ENCODE peak calls at places on chromosomes 2 and 18, in four cellular contexts. K is MM.1S, Q is A549, B is epithelial cell of esophagus. E is an unnamed sample.
A peak's percentile ranks its signal among the peaks of the same experiment; 100 is the strongest.

GRCh38 chr2:119549236-119549635 is 5.0 kb downstream of the CFAP221 start:
- DNase-seq in B (peak; percentile 55), K (no peak), Q (no peak), E (peak; percentile 11)

GRCh38 chr2:119253114-119253702 is 29.6 kb downstream of the STEAP3 start:
- DNase-seq in Q (no peak), K (no peak), B (peak; percentile 67), E (peak; percentile 75)

GRCh38 chr2:25062461-25062860 is 20.6 kb downstream of the EFR3B start:
- DNase-seq in K (no peak), B (no peak), Q (no peak), E (no peak)

GRCh38 chr2:65545818-65546217 is 113.4 kb upstream of the SPRED2 start:
- DNase-seq in Q (no peak), B (peak; percentile 60), K (no peak), E (peak; percentile 48)

GRCh38 chr2:172429351-172429968 is 2.1 kb downstream of the ITGA6 start:
- DNase-seq in B (peak; percentile 54), K (no peak), Q (no peak), E (peak; percentile 22)

GRCh38 chr2:239369631-239370161 is 31.1 kb downstream of the HDAC4 start:
- DNase-seq in K (no peak), B (peak; percentile 5), Q (no peak), E (peak; percentile 28)

GRCh38 chr18:78074400-78075020 is 824.9 kb downstream of the GALR1 start:
- DNase-seq in K (no peak), B (no peak), Q (no peak), E (no peak)

GRCh38 chr2:116490511-116491145 is 1323.9 kb upstream of the DDX18 start:
- DNase-seq in B (no peak), K (no peak), Q (no peak), E (no peak)

GRCh38 chr2:37379881-37380296 is 35.5 kb downstream of the QPCT start:
- DNase-seq in K (no peak), B (no peak), Q (no peak), E (no peak)

GRCh38 chr18:78913395-78913794 is 66.2 kb upstream of the SALL3 start:
- DNase-seq in B (no peak), Q (no peak), K (no peak), E (no peak)

GRCh38 chr18:55355220-55355619 is 232.8 kb downstream of the TCF4 start:
- DNase-seq in B (no peak), Q (no peak), K (no peak), E (no peak)

GRCh38 chr2:46171441-46171953 is 125.7 kb upstream of the EPAS1 start:
- DNase-seq in K (no peak), B (peak; percentile 91), Q (peak; percentile 59), E (peak; percentile 94)

GRCh38 chr2:9102861-9103662 is 99.6 kb upstream of the MBOAT2 start:
- DNase-seq in K (no peak), Q (no peak), B (peak; percentile 76), E (peak; percentile 75)

GRCh38 chr2:144643537-144644336 is 123.8 kb upstream of the ZEB2 start:
- DNase-seq in K (no peak), B (no peak), Q (no peak), E (no peak)

GRCh38 chr18:37484893-37485834 is 80.4 kb downstream of the CELF4 start:
- DNase-seq in K (no peak), Q (peak; percentile 47), B (peak; percentile 42), E (no peak)

GRCh38 chr2:7450188-7451156 is 533.3 kb downstream of the RNF144A start:
- DNase-seq in K (no peak), B (no peak), Q (no peak), E (no peak)

GRCh38 chr2:236584521-236585384 is 15.1 kb downstream of the ACKR3 start:
- DNase-seq in B (no peak), Q (no peak), K (no peak), E (no peak)

GRCh38 chr2:153873062-153874048 is 1.6 kb downstream of the GALNT13 start:
- DNase-seq in Q (peak; percentile 56), B (no peak), K (no peak), E (peak; percentile 5)

GRCh38 chr2:109454764-109455394 is 158.9 kb downstream of the SEPTIN10 start:
- DNase-seq in B (no peak), Q (no peak), K (no peak), E (no peak)

GRCh38 chr2:229169751-229170150 is 101.3 kb downstream of the PID1 start:
- DNase-seq in K (no peak), Q (no peak), B (no peak), E (peak; percentile 71)

GRCh38 chr2:229173810-229174359 is 97.2 kb downstream of the PID1 start:
- DNase-seq in B (no peak), K (no peak), Q (no peak), E (no peak)

GRCh38 chr2:229174794-229175529 is 96.1 kb downstream of the PID1 start:
- DNase-seq in K (no peak), B (peak; percentile 45), Q (no peak), E (peak; percentile 65)

GRCh38 chr2:229170907-229171306 is 100.2 kb downstream of the PID1 start:
- DNase-seq in Q (no peak), K (no peak), B (no peak), E (peak; percentile 63)

GRCh38 chr2:229170171-229170570 is 100.9 kb downstream of the PID1 start:
- DNase-seq in B (no peak), Q (no peak), K (no peak), E (peak; percentile 54)
- H3K4me3 ChIP-seq in B (no peak overlapping the region), Q (no peak overlapping the region), K (no peak overlapping the region), E (no peak overlapping the region)

GRCh38 chr2:181176540-181176939 is 196.1 kb downstream of the UBE2E3 start:
- DNase-seq in B (no peak), Q (no peak), K (no peak), E (peak; percentile 35)

GRCh38 chr2:181178130-181178529 is 197.7 kb downstream of the UBE2E3 start:
- DNase-seq in B (no peak), Q (no peak), K (no peak), E (no peak)

GRCh38 chr2:181174880-181175590 is 194.6 kb downstream of the UBE2E3 start:
- DNase-seq in B (peak; percentile 43), Q (no peak), K (no peak), E (peak; percentile 89)

GRCh38 chr2:181177376-181177775 is 197.0 kb downstream of the UBE2E3 start:
- DNase-seq in B (no peak), K (no peak), Q (no peak), E (peak; percentile 37)

GRCh38 chr2:181178823-181179412 is 198.5 kb downstream of the UBE2E3 start:
- DNase-seq in Q (peak; percentile 13), K (no peak), B (no peak), E (no peak)
- TF ChIP-seq CTCF in Q (no peak), K (peak; percentile 37), B (peak; percentile 34), E (peak; percentile 42)

GRCh38 chr18:11821208-11821607 is 30.0 kb upstream of the CHMP1B start:
- DNase-seq in B (no peak), Q (no peak), K (no peak), E (no peak)

GRCh38 chr18:11819938-11820337 is 31.3 kb upstream of the CHMP1B start:
- DNase-seq in Q (no peak), B (no peak), K (no peak), E (no peak)

GRCh38 chr18:11820697-11821096 is 30.5 kb upstream of the CHMP1B start:
- DNase-seq in Q (no peak), B (no peak), K (no peak), E (no peak)

GRCh38 chr18:11817229-11817628 is 34.0 kb upstream of the CHMP1B start:
- DNase-seq in B (no peak), K (no peak), Q (no peak), E (no peak)

DNA sequence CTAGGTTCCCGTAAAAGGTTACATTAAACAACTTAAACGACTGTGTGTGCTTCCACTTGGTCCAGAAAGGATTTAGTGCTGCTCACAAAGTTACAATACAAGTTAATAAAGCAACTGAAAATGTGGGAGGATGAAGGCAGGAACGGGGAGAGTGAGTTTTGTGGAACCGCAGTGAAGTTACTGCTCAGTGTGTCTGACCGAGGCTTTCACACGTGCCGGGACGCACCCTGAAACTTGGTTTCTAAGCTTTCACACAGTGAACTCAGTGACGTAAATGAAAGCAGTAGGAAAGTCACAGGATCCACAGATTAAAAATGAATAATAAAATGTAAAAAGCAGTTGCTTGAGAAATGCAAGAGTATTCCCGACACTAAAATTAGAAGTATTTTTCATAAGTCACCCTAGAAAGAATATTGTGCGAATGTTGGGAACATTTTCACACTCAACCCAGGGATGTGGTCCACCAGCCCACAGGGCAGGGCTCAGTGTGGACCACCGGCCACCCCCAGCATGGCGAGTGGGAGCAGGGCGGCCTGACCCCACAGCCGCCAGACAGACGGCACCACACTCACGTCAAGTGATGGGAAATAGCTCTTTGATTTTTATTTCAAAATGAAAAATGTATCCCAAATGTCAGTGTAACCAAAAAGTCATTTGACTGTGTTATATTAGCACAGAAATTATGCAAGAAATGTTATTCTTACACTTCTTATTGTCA is 32.6 kb upstream of the CHMP1B start:
- DNase-seq in Q (no peak), B (no peak), K (peak; percentile 60), E (peak; percentile 33)
- H3K4me3 ChIP-seq in Q (no peak overlapping the region), B (no peak overlapping the region), K (no peak overlapping the region), E (no peak overlapping the region)

DNA sequence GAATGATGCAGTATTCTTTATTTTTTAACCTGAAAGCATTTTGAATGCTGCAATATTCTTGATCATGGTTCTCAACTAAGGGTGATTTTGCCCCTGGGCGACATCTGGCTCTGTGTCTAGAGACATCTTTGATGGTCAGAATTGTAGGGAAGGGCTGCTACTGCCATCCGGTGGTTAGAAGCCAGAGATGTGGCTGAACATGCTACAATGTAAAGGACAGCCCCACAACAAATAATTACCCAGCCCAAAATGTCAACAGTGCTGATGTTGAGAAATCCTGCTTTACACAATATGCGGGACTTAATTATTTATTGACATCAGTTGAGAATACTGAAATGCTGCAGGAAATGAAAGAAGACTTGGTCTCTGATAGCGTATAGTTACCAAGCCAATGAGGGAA is 37.5 kb upstream of the SERPINB2 start:
- DNase-seq in B (peak; percentile 84), K (peak; percentile 50), Q (peak; percentile 62), E (peak; percentile 63)
- TF ChIP-seq CTCF in B (peak; percentile 80), K (peak; percentile 53), Q (peak; percentile 31), E (peak; percentile 57)

DNA sequence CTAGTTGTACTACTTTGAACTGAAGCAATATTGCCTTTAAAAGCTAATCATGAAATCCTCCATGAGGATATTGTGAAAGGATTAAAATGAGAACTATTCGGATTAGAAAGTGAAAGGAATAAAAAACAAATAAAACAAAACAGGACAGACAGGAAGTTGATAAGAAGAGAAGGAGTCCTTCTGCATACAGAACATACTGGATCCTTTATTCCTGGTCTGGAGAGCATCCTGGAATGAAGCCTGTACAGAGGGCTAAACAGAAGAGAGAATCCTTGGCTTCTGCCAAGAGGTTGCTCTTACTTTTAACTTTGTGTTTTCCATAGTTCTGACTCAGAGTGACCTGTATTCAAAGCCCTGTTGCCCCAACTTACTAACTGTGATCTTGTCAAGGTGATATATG is 45.0 kb upstream of the CTIF start:
- DNase-seq in Q (no peak), K (no peak), B (no peak), E (peak; percentile 27)
- H3K4me3 ChIP-seq in Q (no peak overlapping the region), K (no peak overlapping the region), B (no peak overlapping the region), E (no peak overlapping the region)

GRCh38 chr2:198173864-198174263 is 369.5 kb downstream of the PLCL1 start:
- DNase-seq in Q (no peak), K (no peak), B (no peak), E (no peak)
- TF ChIP-seq CTCF in Q (no peak), K (no peak), B (no peak), E (no peak)

E was measured in fibroblast of villous mesenchyme.